ENCODE peak calls at places on chromosomes 6 and 20, in seven cellular contexts. One of them, this sample, is unnamed.

GRCh38 chr6:155188707-155189496 is 74.9 kb upstream of the CLDN20 start:
- DNase-seq in GM23248: peak
- DNase-seq in posterior vena cava: no peak
- DNase-seq in bronchial epithelial cell: peak
- DNase-seq in BJ: peak
- DNase-seq in foreskin fibroblast: peak
- DNase-seq in kidney glomerular epithelial cell: peak
- DNase-seq in this sample: peak

GRCh38 chr20:63020681-63021080 is 13.9 kb upstream of the BHLHE23 start:
- DNase-seq in GM23248: no peak
- DNase-seq in foreskin fibroblast: no peak
- DNase-seq in kidney glomerular epithelial cell: no peak
- DNase-seq in posterior vena cava: peak
- DNase-seq in bronchial epithelial cell: no peak
- DNase-seq in BJ: no peak
- DNase-seq in this sample: no peak

GRCh38 chr6:57313711-57314471 is 3.5 kb upstream of the PRIM2 start:
- DNase-seq in BJ: peak
- DNase-seq in GM23248: peak
- DNase-seq in bronchial epithelial cell: peak
- DNase-seq in kidney glomerular epithelial cell: peak
- DNase-seq in posterior vena cava: peak
- DNase-seq in foreskin fibroblast: peak
- DNase-seq in this sample: peak

GRCh38 chr20:53186630-53187029 is 214.5 kb downstream of the TSHZ2 start:
- DNase-seq in bronchial epithelial cell: no peak
- DNase-seq in foreskin fibroblast: no peak
- DNase-seq in kidney glomerular epithelial cell: no peak
- DNase-seq in BJ: no peak
- DNase-seq in GM23248: no peak
- DNase-seq in posterior vena cava: no peak
- DNase-seq in this sample: no peak

GRCh38 chr20:63029358-63030121 is 22.8 kb upstream of the BHLHE23 start:
- DNase-seq in posterior vena cava: peak
- DNase-seq in GM23248: no peak
- DNase-seq in BJ: no peak
- DNase-seq in bronchial epithelial cell: peak
- DNase-seq in foreskin fibroblast: no peak
- DNase-seq in kidney glomerular epithelial cell: peak
- DNase-seq in this sample: no peak

GRCh38 chr6:32244270-32244669 is 20.4 kb upstream of the NOTCH4 start:
- DNase-seq in posterior vena cava: no peak
- DNase-seq in foreskin fibroblast: peak
- DNase-seq in GM23248: peak
- DNase-seq in BJ: no peak
- DNase-seq in kidney glomerular epithelial cell: no peak
- DNase-seq in bronchial epithelial cell: no peak
- DNase-seq in this sample: peak

GRCh38 chr6:44117397-44118128 is 9.7 kb downstream of the MRPL14 start:
- DNase-seq in BJ: no peak
- DNase-seq in foreskin fibroblast: no peak
- DNase-seq in bronchial epithelial cell: peak
- DNase-seq in GM23248: peak
- DNase-seq in kidney glomerular epithelial cell: peak
- DNase-seq in posterior vena cava: no peak
- DNase-seq in this sample: no peak

GRCh38 chr6:81228912-81229540 is 523.5 kb downstream of the TENT5A start:
- DNase-seq in BJ: no peak
- DNase-seq in GM23248: peak
- DNase-seq in bronchial epithelial cell: peak
- DNase-seq in foreskin fibroblast: peak
- DNase-seq in posterior vena cava: no peak
- DNase-seq in kidney glomerular epithelial cell: no peak
- DNase-seq in this sample: peak

GRCh38 chr6:23354004-23354403 is 772.0 kb upstream of the NRSN1 start:
- DNase-seq in bronchial epithelial cell: no peak
- DNase-seq in foreskin fibroblast: no peak
- DNase-seq in BJ: no peak
- DNase-seq in kidney glomerular epithelial cell: no peak
- DNase-seq in GM23248: no peak
- DNase-seq in posterior vena cava: no peak
- DNase-seq in this sample: no peak

GRCh38 chr6:137036566-137037300 is 8.0 kb downstream of the IL20RA start:
- DNase-seq in GM23248: no peak
- DNase-seq in foreskin fibroblast: no peak
- DNase-seq in bronchial epithelial cell: peak
- DNase-seq in BJ: no peak
- DNase-seq in kidney glomerular epithelial cell: no peak
- DNase-seq in posterior vena cava: no peak
- DNase-seq in this sample: no peak

GRCh38 chr20:62056377-62056776 is 9.3 kb downstream of the TAF4 start:
- DNase-seq in GM23248: no peak
- DNase-seq in posterior vena cava: peak
- DNase-seq in BJ: no peak
- DNase-seq in kidney glomerular epithelial cell: no peak
- DNase-seq in foreskin fibroblast: no peak
- DNase-seq in bronchial epithelial cell: no peak
- DNase-seq in this sample: no peak

GRCh38 chr20:33013701-33014326 is 6.3 kb downstream of the BPIFB2 start:
- DNase-seq in bronchial epithelial cell: no peak
- DNase-seq in GM23248: no peak
- DNase-seq in BJ: no peak
- DNase-seq in kidney glomerular epithelial cell: no peak
- DNase-seq in foreskin fibroblast: no peak
- DNase-seq in posterior vena cava: peak
- DNase-seq in this sample: no peak

GRCh38 chr20:40008177-40008576 is 680.9 kb downstream of the MAFB start:
- DNase-seq in foreskin fibroblast: peak
- DNase-seq in posterior vena cava: no peak
- DNase-seq in GM23248: peak
- DNase-seq in bronchial epithelial cell: peak
- DNase-seq in BJ: no peak
- DNase-seq in kidney glomerular epithelial cell: no peak
- DNase-seq in this sample: peak

GRCh38 chr6:134589512-134589911 is 271.6 kb upstream of the SGK1 start:
- DNase-seq in kidney glomerular epithelial cell: peak
- DNase-seq in GM23248: peak
- DNase-seq in foreskin fibroblast: peak
- DNase-seq in posterior vena cava: no peak
- DNase-seq in BJ: peak
- DNase-seq in bronchial epithelial cell: peak
- DNase-seq in this sample: peak

GRCh38 chr20:53495357-53495756 is 98.3 kb downstream of the ZNF217 start:
- DNase-seq in posterior vena cava: no peak
- DNase-seq in bronchial epithelial cell: no peak
- DNase-seq in foreskin fibroblast: no peak
- DNase-seq in GM23248: peak
- DNase-seq in BJ: no peak
- DNase-seq in kidney glomerular epithelial cell: no peak
- DNase-seq in this sample: no peak

GRCh38 chr6:140828833-140829232 is 1303.9 kb upstream of the GJE1 start:
- DNase-seq in bronchial epithelial cell: no peak
- DNase-seq in foreskin fibroblast: no peak
- DNase-seq in kidney glomerular epithelial cell: no peak
- DNase-seq in posterior vena cava: no peak
- DNase-seq in GM23248: no peak
- DNase-seq in BJ: no peak
- DNase-seq in this sample: peak

GRCh38 chr6:107786179-107786578 is 37.9 kb downstream of the SCML4 start:
- DNase-seq in foreskin fibroblast: no peak
- DNase-seq in GM23248: no peak
- DNase-seq in kidney glomerular epithelial cell: no peak
- DNase-seq in BJ: no peak
- DNase-seq in bronchial epithelial cell: no peak
- DNase-seq in posterior vena cava: no peak
- DNase-seq in this sample: no peak

GRCh38 chr20:51494241-51495110 is 48.0 kb downstream of the NFATC2 start:
- DNase-seq in BJ: no peak
- DNase-seq in posterior vena cava: no peak
- DNase-seq in kidney glomerular epithelial cell: no peak
- DNase-seq in foreskin fibroblast: no peak
- DNase-seq in GM23248: no peak
- DNase-seq in bronchial epithelial cell: no peak
- DNase-seq in this sample: no peak

GRCh38 chr6:17227403-17227802 is 53.8 kb upstream of the RBM24 start:
- DNase-seq in posterior vena cava: no peak
- DNase-seq in GM23248: no peak
- DNase-seq in BJ: no peak
- DNase-seq in bronchial epithelial cell: no peak
- DNase-seq in foreskin fibroblast: no peak
- DNase-seq in kidney glomerular epithelial cell: no peak
- DNase-seq in this sample: no peak

GRCh38 chr20:17314262-17314661 is 87.4 kb downstream of the PCSK2 start:
- DNase-seq in BJ: no peak
- DNase-seq in foreskin fibroblast: no peak
- DNase-seq in posterior vena cava: no peak
- DNase-seq in bronchial epithelial cell: peak
- DNase-seq in kidney glomerular epithelial cell: no peak
- DNase-seq in GM23248: no peak
- DNase-seq in this sample: no peak

GRCh38 chr6:43250992-43251373 is 7.7 kb downstream of the TTBK1 start:
- DNase-seq in foreskin fibroblast: peak
- DNase-seq in kidney glomerular epithelial cell: no peak
- DNase-seq in BJ: no peak
- DNase-seq in posterior vena cava: no peak
- DNase-seq in GM23248: peak
- DNase-seq in bronchial epithelial cell: peak
- DNase-seq in this sample: no peak

This sample was measured in fibroblast of mammary gland.